ENCODE peak calls at places on chromosomes 2 and 18, in seven cellular contexts. I is DND-41; L is effector memory CD4-positive, alpha-beta T cell; Q is tibial artery; V is MG63; T is OCI-LY7; O is mucosa of descending colon. J is an unnamed sample. For H3K9me3, the result is how much of the 10 kb centered on the place peaks cover.

GRCh38 chr2:240227538-240228428 is 87.3 kb upstream of the OTOS start:
- DNase-seq in I (no peak), L (no peak), Q (peak), V (no peak), T (no peak), O (peak), J (peak)

GRCh38 chr2:158828378-158829136 is 33.4 kb downstream of the DAPL1 start:
- DNase-seq in I (no peak), L (no peak), Q (no peak), V (no peak), T (no peak), O (no peak), J (no peak)

GRCh38 chr2:102975996-102976636 is 214.3 kb downstream of the TMEM182 start:
- DNase-seq in I (peak), L (no peak), Q (no peak), V (peak), T (peak), O (no peak), J (no peak)

GRCh38 chr2:129748250-129748649 is 231.2 kb upstream of the RAB6C start:
- DNase-seq in I (peak), L (no peak), Q (no peak), V (no peak), T (no peak), O (no peak), J (no peak)

GRCh38 chr2:72040629-72041403 is 106.8 kb downstream of the CYP26B1 start:
- DNase-seq in I (no peak), L (no peak), Q (no peak), V (peak), T (no peak), O (no peak), J (no peak)

GRCh38 chr2:230885467-230886130 is 20.9 kb downstream of the ITM2C start:
- DNase-seq in I (peak), L (no peak), Q (no peak), V (no peak), T (no peak), O (peak), J (no peak)

GRCh38 chr18:58934356-58934755 is 69.7 kb downstream of the ZNF532 start:
- DNase-seq in I (no peak), L (no peak), Q (no peak), V (no peak), T (no peak), O (no peak), J (no peak)

GRCh38 chr2:217792611-217793527 is 209.9 kb downstream of the TNS1 start:
- DNase-seq in I (no peak), L (no peak), Q (peak), V (no peak), T (no peak), O (no peak), J (no peak)

GRCh38 chr2:221844187-221844586 is 272.1 kb upstream of the EPHA4 start:
- DNase-seq in I (no peak), L (no peak), Q (no peak), V (no peak), T (no peak), O (no peak), J (no peak)

GRCh38 chr2:83081835-83082522 is 1377.1 kb downstream of the SUCLG1 start:
- DNase-seq in I (no peak), L (no peak), Q (no peak), V (no peak), T (no peak), O (no peak), J (no peak)

GRCh38 chr2:85795331-85796045 is 41.7 kb downstream of the ATOH8 start:
- DNase-seq in I (no peak), L (no peak), Q (peak), V (no peak), T (no peak), O (no peak), J (no peak)

GRCh38 chr2:170817999-170818293 is 1.3 kb downstream of the GAD1 start:
- DNase-seq in I (no peak), L (no peak), Q (no peak), V (peak), T (no peak), O (no peak), J (no peak)

GRCh38 chr2:224865016-224865415 is 148.9 kb upstream of the CCDC195 start:
- DNase-seq in I (no peak), L (no peak), Q (no peak), V (no peak), T (no peak), O (no peak), J (no peak)

GRCh38 chr2:162113088-162113770 is 38.8 kb downstream of the GCG start:
- DNase-seq in I (no peak), L (no peak), Q (no peak), V (no peak), T (no peak), O (no peak), J (no peak)

GRCh38 chr2:102826904-102827303 is 65.1 kb downstream of the TMEM182 start:
- DNase-seq in I (no peak), L (no peak), Q (no peak), V (no peak), T (no peak), O (no peak), J (no peak)

GRCh38 chr2:68363731-68364130 is 1.4 kb upstream of the PLEK start:
- DNase-seq in I (no peak), L (no peak), Q (no peak), V (no peak), T (no peak), O (no peak), J (no peak)

GRCh38 chr2:68367918-68368656 is 3.0 kb downstream of the PLEK start:
- DNase-seq in I (no peak), L (no peak), Q (no peak), V (no peak), T (no peak), O (no peak), J (no peak)

GRCh38 chr2:68366083-68366560 is 1.0 kb downstream of the PLEK start:
- DNase-seq in I (no peak), L (no peak), Q (no peak), V (no peak), T (peak), O (no peak), J (no peak)

GRCh38 chr2:68362749-68363148 is 2.3 kb upstream of the PLEK start:
- DNase-seq in I (no peak), L (no peak), Q (no peak), V (no peak), T (peak), O (no peak), J (no peak)

GRCh38 chr2:68365087-68365486 is at the start of gene PLEK:
- DNase-seq in I (no peak), L (no peak), Q (peak), V (no peak), T (peak), O (peak), J (no peak)
- H3K9me3 ChIP-seq in I (under half), L (under half), Q (under half), V (under half), T (under half), O (under half), J (under half)

DNA sequence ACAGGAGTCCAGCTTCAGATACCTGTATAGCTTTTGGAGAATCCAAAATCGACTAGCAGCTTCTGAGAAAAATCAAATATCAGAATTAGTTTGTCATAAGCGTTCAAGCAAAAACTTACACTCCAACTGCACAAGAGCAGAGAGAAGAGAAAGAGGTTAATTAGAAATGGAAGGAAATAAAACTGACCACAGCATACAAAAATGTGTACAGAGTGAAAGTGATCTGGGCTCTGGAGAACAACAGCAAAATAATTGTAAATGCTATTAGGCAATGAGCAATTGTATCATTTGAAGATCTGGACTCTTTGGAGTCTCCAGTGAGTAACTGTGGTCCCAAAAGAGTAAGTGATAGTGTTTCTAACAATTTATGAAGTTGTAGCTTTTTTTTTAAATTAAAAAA is 867.3 kb downstream of the TRIB2 start:
- DNase-seq in I (no peak), L (no peak), Q (no peak), V (no peak), T (no peak), O (no peak), J (no peak)
- H3K9me3 ChIP-seq in I (under half), L (under half), Q (under half), V (under half), T (under half), O (under half), J (under half)

GRCh38 chr18:56121669-56122068 is 516.7 kb downstream of the TXNL1 start:
- DNase-seq in I (no peak), L (no peak), Q (no peak), V (no peak), T (no peak), O (no peak), J (no peak)
- H3K9me3 ChIP-seq in I (under half), L (under half), Q (under half), V (under half), T (under half), O (under half), J (under half)

DNA sequence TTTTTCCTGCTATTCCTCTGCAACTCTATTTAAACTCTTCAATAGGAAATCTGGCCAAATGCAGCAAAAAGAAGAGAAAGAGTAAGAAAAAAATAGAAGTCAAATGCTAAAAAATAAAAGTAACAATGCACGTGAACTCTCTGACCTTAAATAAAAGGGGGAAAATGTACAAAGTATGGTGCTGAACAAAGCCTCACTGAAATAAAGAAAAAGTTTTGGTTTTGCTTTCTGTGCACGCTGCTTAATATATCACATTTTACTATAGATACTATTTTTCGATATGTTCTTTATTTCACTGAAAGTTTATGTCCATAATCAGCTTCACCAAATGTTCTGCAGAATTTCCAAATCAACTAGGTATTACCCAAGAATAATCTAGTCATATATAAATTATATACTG is 396.3 kb downstream of the CBLN2 start:
- DNase-seq in I (no peak), L (no peak), Q (no peak), V (no peak), T (no peak), O (no peak), J (no peak)
- H3K9me3 ChIP-seq in I (under half), L (under half), Q (under half), V (under half), T (under half), O (under half), J (under half)

DNA sequence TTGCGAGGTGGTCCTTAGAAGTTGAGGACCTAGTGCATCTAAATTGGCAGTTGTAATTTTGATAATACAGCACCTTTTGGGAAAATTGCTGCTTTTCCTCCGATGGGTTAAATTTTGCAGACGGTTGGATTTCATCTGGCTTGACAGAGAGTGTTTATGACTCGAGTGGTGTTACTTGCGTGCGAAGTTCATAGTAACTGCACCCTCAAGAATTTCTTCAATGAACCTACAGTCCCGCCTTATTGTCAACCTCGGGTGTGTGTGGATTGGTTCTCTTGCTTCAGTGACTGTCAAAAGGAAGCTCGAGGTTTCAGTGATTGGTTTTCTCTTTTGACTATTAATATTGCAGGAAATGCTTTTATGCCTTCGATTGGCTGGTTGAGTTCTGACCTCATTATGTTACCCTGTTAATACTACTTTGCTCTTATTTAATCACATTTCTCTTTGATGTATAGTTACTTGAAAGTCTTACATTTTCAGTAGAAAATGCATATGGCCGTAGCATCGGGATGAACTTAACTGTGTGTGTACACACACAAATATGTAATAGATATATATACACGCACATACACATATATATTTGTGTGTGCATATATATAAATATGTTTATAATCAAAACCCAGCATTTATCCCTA is 1.5 kb downstream of the EPC2 start:
- DNase-seq in I (peak), L (peak), Q (peak), V (peak), T (peak), O (no peak), J (peak)
- H3K9me3 ChIP-seq in I (under half), L (under half), Q (under half), V (under half), T (under half), O (under half), J (under half)

GRCh38 chr2:196649202-196649601 is 9.7 kb downstream of the CCDC150 start:
- DNase-seq in I (no peak), L (no peak), Q (no peak), V (no peak), T (no peak), O (no peak), J (no peak)
- H3K9me3 ChIP-seq in I (under half), L (under half), Q (under half), V (under half), T (under half), O (under half), J (under half)

GRCh38 chr2:109176489-109176888 is 47.5 kb downstream of the SH3RF3 start:
- DNase-seq in I (no peak), L (no peak), Q (no peak), V (no peak), T (no peak), O (no peak), J (no peak)

GRCh38 chr2:109180786-109181185 is 51.8 kb downstream of the SH3RF3 start:
- DNase-seq in I (no peak), L (no peak), Q (no peak), V (no peak), T (no peak), O (no peak), J (no peak)

GRCh38 chr2:109182426-109182825 is 53.4 kb downstream of the SH3RF3 start:
- DNase-seq in I (no peak), L (no peak), Q (no peak), V (no peak), T (no peak), O (no peak), J (no peak)

GRCh38 chr2:109176928-109177327 is 47.9 kb downstream of the SH3RF3 start:
- DNase-seq in I (no peak), L (no peak), Q (no peak), V (no peak), T (no peak), O (no peak), J (no peak)

GRCh38 chr2:109178974-109179373 is 50.0 kb downstream of the SH3RF3 start:
- DNase-seq in I (no peak), L (no peak), Q (no peak), V (no peak), T (no peak), O (no peak), J (no peak)
- H3K9me3 ChIP-seq in I (under half), L (under half), Q (under half), V (under half), T (under half), O (under half), J (under half)

GRCh38 chr18:71598374-71598773 is 945.8 kb downstream of the CBLN2 start:
- DNase-seq in I (no peak), L (no peak), Q (no peak), V (no peak), T (no peak), O (no peak), J (no peak)

GRCh38 chr18:71597219-71597618 is 946.9 kb downstream of the CBLN2 start:
- DNase-seq in I (no peak), L (no peak), Q (no peak), V (no peak), T (no peak), O (no peak), J (no peak)
- H3K9me3 ChIP-seq in I (under half), L (under half), Q (under half), V (under half), T (under half), O (under half), J (under half)

GRCh38 chr2:151192681-151193080 is 69.0 kb downstream of the RBM43 start:
- DNase-seq in I (no peak), L (no peak), Q (no peak), V (no peak), T (no peak), O (no peak), J (no peak)
- H3K9me3 ChIP-seq in I (under half), L (under half), Q (under half), V (under half), T (under half), O (under half), J (under half)